ENCODE peak calls at places on chromosomes 1 and 21, in six cellular contexts. G, Q, B, E, C and D are unnamed samples.

GRCh38 chr1:53669511-53670191 is 69.3 kb downstream of the GLIS1 start:
- DNase-seq in G (no peak), Q (peak), B (no peak), E (no peak), C (no peak), D (no peak)

GRCh38 chr1:70486676-70487470 is 75.8 kb downstream of the CTH start:
- DNase-seq in G (peak), Q (peak), B (no peak), E (no peak), C (no peak), D (no peak)

GRCh38 chr21:38475519-38475918 is 22.8 kb downstream of the ERG start:
- DNase-seq in G (no peak), Q (no peak), B (peak), E (no peak), C (no peak), D (no peak)

GRCh38 chr1:46431695-46432094 is 37.6 kb downstream of the FAAH start:
- DNase-seq in G (no peak), Q (no peak), B (no peak), E (no peak), C (no peak), D (no peak)

GRCh38 chr21:35819134-35819533 is 241.2 kb downstream of the SETD4 start:
- DNase-seq in G (no peak), Q (no peak), B (no peak), E (no peak), C (no peak), D (no peak)

GRCh38 chr21:45923146-45923545 is 58.4 kb upstream of the COL6A1 start:
- DNase-seq in G (peak), Q (peak), B (peak), E (peak), C (peak), D (peak)

GRCh38 chr1:162197615-162198497 is 128.4 kb downstream of the NOS1AP start:
- DNase-seq in G (no peak), Q (no peak), B (peak), E (no peak), C (no peak), D (no peak)

GRCh38 chr1:3745590-3746381 is 6.5 kb upstream of the CCDC27 start:
- DNase-seq in G (no peak), Q (no peak), B (no peak), E (no peak), C (no peak), D (no peak)